ENCODE peak calls at places on chromosomes 3 and 15, in seven cellular contexts. U is bronchial epithelial cell, Y is epithelial cell of esophagus, I is SK-N-SH, E is upper lobe of right lung, C is heart left ventricle, T is BJ. L is an unnamed sample.

GRCh38 chr3:185397676-185398075 is 34.7 kb downstream of the MAP3K13 start:
- DNase-seq in U (no peak), Y (no peak), I (peak; percentile 46), E (no peak), C (peak; percentile 33), T (no peak), L (no peak)

GRCh38 chr15:26069204-26069603 is 206.1 kb upstream of the ATP10A start:
- DNase-seq in U (no peak), Y (no peak), I (no peak), E (no peak), C (no peak), T (no peak), L (no peak)

GRCh38 chr3:124363451-124363850 is 366.8 kb upstream of the UMPS start:
- DNase-seq in U (peak; percentile 69), Y (peak; percentile 74), I (no peak), E (no peak), C (no peak), T (peak; percentile 55), L (peak; percentile 20)

GRCh38 chr3:149507491-149508324 is 33.2 kb downstream of the TM4SF4 start:
- DNase-seq in U (peak; percentile 42), Y (peak; percentile 46), I (no peak), E (no peak), C (no peak), T (no peak), L (peak; percentile 86)

GRCh38 chr15:72175186-72176044 is 22.2 kb downstream of the GRAMD2A start:
- DNase-seq in U (no peak), Y (no peak), I (no peak), E (no peak), C (no peak), T (no peak), L (no peak)

GRCh38 chr3:58222161-58222724 is 11.5 kb upstream of the DNASE1L3 start:
- DNase-seq in U (peak; percentile 89), Y (peak; percentile 75), I (no peak), E (no peak), C (no peak), T (no peak), L (no peak)

GRCh38 chr3:58356054-58356453 is 23.4 kb downstream of the PXK start:
- DNase-seq in U (peak; percentile 31), Y (peak; percentile 40), I (peak; percentile 27), E (no peak), C (peak; percentile 31), T (no peak), L (no peak)

GRCh38 chr15:29925227-29926082 is 103.2 kb upstream of the TJP1 start:
- DNase-seq in U (peak; percentile 96), Y (peak; percentile 95), I (peak; percentile 79), E (peak; percentile 72), C (peak; percentile 82), T (no peak), L (peak; percentile 44)

GRCh38 chr15:88428805-88429605 is 38.2 kb downstream of the MRPL46 start:
- DNase-seq in U (no peak), Y (no peak), I (peak; percentile 69), E (no peak), C (no peak), T (no peak), L (no peak)

GRCh38 chr3:22129101-22129500 is 378.1 kb upstream of the ZNF385D start:
- DNase-seq in U (peak; percentile 80), Y (peak; percentile 92), I (no peak), E (no peak), C (no peak), T (no peak), L (no peak)

GRCh38 chr3:151434151-151434890 is 26.5 kb downstream of the IGSF10 start:
- DNase-seq in U (peak; percentile 93), Y (peak; percentile 87), I (no peak), E (no peak), C (no peak), T (peak; percentile 59), L (peak; percentile 79)

GRCh38 chr15:36951747-36952247 is 148.6 kb downstream of the MEIS2 start:
- DNase-seq in U (peak; percentile 18), Y (peak; percentile 56), I (no peak), E (no peak), C (no peak), T (peak; percentile 26), L (peak; percentile 51)

GRCh38 chr3:58093573-58094195 is 85.5 kb downstream of the FLNB start:
- DNase-seq in U (peak; percentile 61), Y (peak; percentile 71), I (no peak), E (no peak), C (no peak), T (no peak), L (no peak)

GRCh38 chr3:84074767-84075166 is 884.0 kb upstream of the CADM2 start:
- DNase-seq in U (no peak), Y (peak; percentile 3), I (no peak), E (no peak), C (no peak), T (no peak), L (no peak)

GRCh38 chr15:96360581-96361308 is 30.2 kb downstream of the NR2F2 start:
- DNase-seq in U (no peak), Y (no peak), I (peak; percentile 22), E (no peak), C (no peak), T (no peak), L (no peak)

GRCh38 chr3:195259564-195260285 is 11.2 kb downstream of the XXYLT1 start:
- DNase-seq in U (peak; percentile 61), Y (peak; percentile 83), I (peak; percentile 98), E (peak; percentile 94), C (peak; percentile 94), T (peak; percentile 62), L (peak; percentile 80)

GRCh38 chr3:53250453-53250852 is 5.4 kb downstream of the TKT start:
- DNase-seq in U (no peak), Y (no peak), I (no peak), E (no peak), C (no peak), T (no peak), L (no peak)

GRCh38 chr3:12658593-12659058 is 5.3 kb downstream of the RAF1 start:
- DNase-seq in U (peak; percentile 53), Y (peak; percentile 35), I (no peak), E (no peak), C (no peak), T (peak; percentile 96), L (peak; percentile 84)

GRCh38 chr3:12661926-12662592 is 1.9 kb downstream of the RAF1 start:
- DNase-seq in U (no peak), Y (no peak), I (no peak), E (no peak), C (no peak), T (no peak), L (no peak)

GRCh38 chr3:12662593-12663310 is 1.2 kb downstream of the RAF1 start:
- DNase-seq in U (peak; percentile 72), Y (peak; percentile 82), I (peak; percentile 43), E (peak; percentile 71), C (peak; percentile 49), T (no peak), L (no peak)

GRCh38 chr3:12659316-12660015 is 4.5 kb downstream of the RAF1 start:
- DNase-seq in U (no peak), Y (no peak), I (no peak), E (no peak), C (no peak), T (no peak), L (no peak)

DNA sequence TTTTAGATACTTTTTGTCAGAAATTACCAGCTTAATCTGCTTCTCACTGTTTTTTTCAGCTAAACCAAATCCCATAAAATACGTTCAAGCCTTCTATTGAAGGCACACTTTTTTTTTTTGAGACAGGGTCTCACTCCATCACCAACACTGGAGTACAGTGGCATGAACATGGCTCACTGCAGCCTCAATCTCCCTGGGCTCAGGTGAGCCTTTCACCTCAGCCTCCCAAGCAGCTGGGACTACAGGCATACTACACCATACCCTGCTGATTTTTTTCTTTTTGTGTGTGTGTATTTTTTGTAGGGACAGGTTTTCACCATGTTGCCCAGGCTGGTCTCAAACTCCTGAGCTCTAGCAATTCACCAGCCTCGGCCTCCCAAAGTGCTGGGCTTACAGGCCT is 3.7 kb downstream of the RAF1 start:
- DNase-seq in U (no peak), Y (no peak), I (no peak), E (no peak), C (no peak), T (no peak), L (no peak)
- H3K4me3 ChIP-seq in U (no peak overlapping the region), Y (no peak overlapping the region), I (no peak overlapping the region), E (no peak overlapping the region), C (no peak overlapping the region), T (no peak overlapping the region), L (no peak overlapping the region)

GRCh38 chr15:82833283-82833682 is 23.9 kb downstream of the WHAMM start:
- DNase-seq in U (no peak), Y (no peak), I (no peak), E (no peak), C (no peak), T (no peak), L (no peak)
- H3K4me3 ChIP-seq in U (no peak overlapping the region), Y (no peak overlapping the region), I (no peak overlapping the region), E (no peak overlapping the region), C (no peak overlapping the region), T (no peak overlapping the region), L (no peak overlapping the region)

DNA sequence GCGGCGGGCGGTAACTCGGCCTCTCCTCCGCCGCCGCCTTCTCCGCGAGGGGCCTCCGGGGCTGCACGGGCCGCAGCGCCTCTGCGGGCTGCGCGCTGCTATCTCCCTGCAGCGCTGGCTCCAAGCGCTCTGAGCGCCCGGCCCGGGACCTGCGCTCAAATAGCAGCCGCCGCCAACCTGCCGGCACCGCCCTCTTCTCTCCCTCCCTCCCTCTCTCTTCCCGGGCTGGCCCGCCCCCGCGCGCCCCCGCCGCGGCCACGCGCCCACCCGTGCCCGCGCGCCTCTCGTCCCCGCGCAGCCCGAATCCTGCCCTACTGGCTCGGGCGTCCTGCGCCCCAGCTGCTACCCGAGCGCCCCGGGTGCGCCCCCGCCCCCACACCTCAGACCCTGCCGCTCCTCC is at the start of gene CACNA2D2:
- DNase-seq in U (no peak), Y (peak; percentile 50), I (peak; percentile 96), E (peak; percentile 88), C (peak; percentile 76), T (no peak), L (no peak)
- H3K4me3 ChIP-seq in U (no peak within 1 kb of the TSS), Y (no peak within 1 kb of the TSS), I (peak within 1 kb of the TSS; percentile 58), E (peak within 1 kb of the TSS; percentile 58), C (peak within 1 kb of the TSS; percentile 61), T (no peak within 1 kb of the TSS), L (no peak within 1 kb of the TSS)

GRCh38 chr3:27729748-27730611 is 7.9 kb upstream of the EOMES start:
- DNase-seq in U (no peak), Y (no peak), I (no peak), E (no peak), C (peak; percentile 46), T (no peak), L (no peak)
- H3K4me3 ChIP-seq in U (no peak overlapping the region), Y (no peak overlapping the region), I (no peak overlapping the region), E (no peak overlapping the region), C (peak overlapping the region; percentile 34), T (no peak overlapping the region), L (peak overlapping the region; percentile 18)

GRCh38 chr3:132136334-132136716 is 101.5 kb upstream of the CPNE4 start:
- DNase-seq in U (no peak), Y (no peak), I (no peak), E (no peak), C (no peak), T (no peak), L (no peak)

GRCh38 chr3:132134611-132135010 is 99.8 kb upstream of the CPNE4 start:
- DNase-seq in U (peak; percentile 97), Y (peak; percentile 92), I (no peak), E (no peak), C (no peak), T (peak; percentile 65), L (peak; percentile 73)

GRCh38 chr3:132135628-132136333 is 101.0 kb upstream of the CPNE4 start:
- DNase-seq in U (peak; percentile 99), Y (peak; percentile 98), I (peak; percentile 13), E (no peak), C (no peak), T (peak; percentile 94), L (peak; percentile 92)
- H3K4me3 ChIP-seq in U (peak overlapping the region; percentile 33), Y (peak overlapping the region; percentile 22), I (peak overlapping the region; percentile 17), E (no peak overlapping the region), C (no peak overlapping the region), T (no peak overlapping the region), L (peak overlapping the region; percentile 12)

GRCh38 chr3:38411591-38411990 is 42.1 kb upstream of the ACVR2B start:
- DNase-seq in U (no peak), Y (no peak), I (no peak), E (no peak), C (no peak), T (no peak), L (no peak)
- H3K4me3 ChIP-seq in U (no peak overlapping the region), Y (no peak overlapping the region), I (no peak overlapping the region), E (no peak overlapping the region), C (no peak overlapping the region), T (no peak overlapping the region), L (no peak overlapping the region)